ENCODE peak calls at places on chromosomes 6 and 20, in nine cellular contexts. B is GM12865; N is left cardiac atrium; A is NCI-H510A; J is CD8-positive, alpha-beta T cell; W is Panc1; T is NCI-H1417; S is glomerular endothelial cell; M is cardiac muscle cell. C is an unnamed sample.

GRCh38 chr6:73367761-73368355 is 1.8 kb downstream of the OOEP start:
- DNase-seq in B (no peak), N (no peak), A (no peak), J (no peak), W (no peak), T (peak), S (no peak), M (no peak), C (no peak)

GRCh38 chr6:146889303-146889702 is 290.5 kb downstream of the ADGB start:
- DNase-seq in B (no peak), N (no peak), A (no peak), J (no peak), W (no peak), T (no peak), S (no peak), M (no peak), C (no peak)

GRCh38 chr20:49166534-49167449 is 21.3 kb downstream of the STAU1 start:
- DNase-seq in B (peak), N (no peak), A (no peak), J (no peak), W (no peak), T (no peak), S (no peak), M (no peak), C (no peak)

GRCh38 chr20:62334881-62335280 is 32.1 kb downstream of the ADRM1 start:
- DNase-seq in B (no peak), N (no peak), A (no peak), J (no peak), W (no peak), T (no peak), S (no peak), M (no peak), C (no peak)

GRCh38 chr20:50527068-50527605 is 17.0 kb downstream of the PTPN1 start:
- DNase-seq in B (no peak), N (no peak), A (no peak), J (no peak), W (no peak), T (no peak), S (no peak), M (no peak), C (no peak)

GRCh38 chr20:20772492-20773047 is 60.1 kb upstream of the RALGAPA2 start:
- DNase-seq in B (no peak), N (no peak), A (no peak), J (no peak), W (no peak), T (no peak), S (no peak), M (no peak), C (no peak)

GRCh38 chr6:129713806-129714338 is 3.9 kb upstream of the ARHGAP18 start:
- DNase-seq in B (no peak), N (no peak), A (no peak), J (no peak), W (no peak), T (no peak), S (no peak), M (no peak), C (no peak)

GRCh38 chr6:4776493-4776966 is 326 bp downstream of the CDYL start:
- DNase-seq in B (no peak), N (peak), A (no peak), J (peak), W (no peak), T (peak), S (no peak), M (peak), C (peak)

GRCh38 chr20:14494355-14494754 is 156.9 kb upstream of the FLRT3 start:
- DNase-seq in B (no peak), N (no peak), A (no peak), J (no peak), W (no peak), T (no peak), S (no peak), M (no peak), C (no peak)

GRCh38 chr20:21237956-21238355 is 65.2 kb upstream of the XRN2 start:
- DNase-seq in B (no peak), N (no peak), A (no peak), J (no peak), W (no peak), T (no peak), S (no peak), M (no peak), C (no peak)

GRCh38 chr6:11121851-11122250 is 10.3 kb upstream of the ERVFRD-1 start:
- DNase-seq in B (no peak), N (no peak), A (no peak), J (no peak), W (no peak), T (no peak), S (no peak), M (no peak), C (no peak)

GRCh38 chr6:36127462-36128016 is 2.8 kb upstream of the MAPK13 start:
- DNase-seq in B (no peak), N (peak), A (no peak), J (no peak), W (peak), T (no peak), S (peak), M (no peak), C (peak)